ENCODE peak calls at places on chromosomes 1 and 21, in four cellular contexts. G is CD4-positive, alpha-beta T cell; U is PC-3; Z is IMR-90. I is an unnamed sample.

GRCh38 chr1:238892612-238893011 is 493.8 kb upstream of the CHRM3 start:
- DNase-seq in G (no peak), U (peak; percentile 96), Z (no peak), I (no peak)

GRCh38 chr1:61142726-61143500 is 60.6 kb downstream of the NFIA start:
- DNase-seq in G (no peak), U (peak; percentile 80), Z (no peak), I (no peak)

GRCh38 chr1:219792337-219793021 is 135.9 kb downstream of the SLC30A10 start:
- DNase-seq in G (no peak), U (no peak), Z (peak; percentile 75), I (peak; percentile 66)

GRCh38 chr1:82486969-82487368 is 686.2 kb downstream of the ADGRL2 start:
- DNase-seq in G (no peak), U (peak; percentile 26), Z (no peak), I (no peak)

GRCh38 chr1:23570001-23570691 is 10.8 kb upstream of the ID3 start:
- DNase-seq in G (no peak), U (no peak), Z (no peak), I (no peak)

GRCh38 chr1:218537131-218537904 is 192.2 kb downstream of the TGFB2 start:
- DNase-seq in G (no peak), U (peak; percentile 90), Z (peak; percentile 83), I (peak; percentile 54)

GRCh38 chr1:172149377-172149776 is 271.1 kb upstream of the C1orf105 start:
- DNase-seq in G (no peak), U (no peak), Z (peak; percentile 38), I (no peak)

GRCh38 chr1:213552045-213552444 is 435.7 kb upstream of the PROX1 start:
- DNase-seq in G (no peak), U (no peak), Z (no peak), I (no peak)

GRCh38 chr1:157993179-157994080 is at the start of gene KIRREL1:
- DNase-seq in G (no peak), U (peak; percentile 66), Z (peak; percentile 65), I (no peak)

GRCh38 chr1:206050655-206051235 is 2.2 kb upstream of the RHEX start:
- DNase-seq in G (no peak), U (peak; percentile 13), Z (peak; percentile 2), I (no peak)

GRCh38 chr1:147717706-147718097 is 42.7 kb downstream of the GJA5 start:
- DNase-seq in G (no peak), U (peak; percentile 47), Z (no peak), I (no peak)

GRCh38 chr1:172960454-172961208 is 90.1 kb downstream of the TNFSF18 start:
- DNase-seq in G (no peak), U (peak; percentile 54), Z (peak; percentile 87), I (no peak)

GRCh38 chr1:58162952-58163550 is 383.5 kb downstream of the OMA1 start:
- DNase-seq in G (no peak), U (peak; percentile 66), Z (peak; percentile 52), I (peak; percentile 37)

GRCh38 chr1:42431514-42431913 is 24.3 kb downstream of the ZMYND12 start:
- DNase-seq in G (no peak), U (peak; percentile 41), Z (no peak), I (no peak)

DNA sequence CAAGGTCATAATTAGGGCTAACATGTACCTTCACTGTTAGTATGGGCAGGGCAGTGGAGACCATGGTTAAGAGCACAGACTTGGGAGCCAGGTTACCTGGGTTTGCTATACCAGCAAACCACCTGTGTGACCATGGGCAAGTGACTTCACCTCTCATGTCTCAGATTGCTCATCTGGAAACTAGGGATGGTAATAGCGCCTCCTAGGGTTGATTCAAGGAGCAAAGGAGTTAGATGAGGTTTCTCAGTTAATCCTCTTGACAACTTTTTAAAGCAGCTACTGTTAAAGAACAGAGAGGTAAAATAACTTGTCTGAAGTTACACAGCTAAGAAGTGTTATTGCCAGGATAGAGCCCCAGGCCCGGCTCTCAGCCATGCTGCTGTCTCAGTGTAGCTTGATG is 790 bp upstream of the MATN1 start:
- DNase-seq in G (no peak), U (no peak), Z (no peak), I (no peak)
- TF ChIP-seq CTCF in G (peak; percentile 24), U (peak; percentile 53), Z (peak; percentile 16), I (peak; percentile 6)

DNA sequence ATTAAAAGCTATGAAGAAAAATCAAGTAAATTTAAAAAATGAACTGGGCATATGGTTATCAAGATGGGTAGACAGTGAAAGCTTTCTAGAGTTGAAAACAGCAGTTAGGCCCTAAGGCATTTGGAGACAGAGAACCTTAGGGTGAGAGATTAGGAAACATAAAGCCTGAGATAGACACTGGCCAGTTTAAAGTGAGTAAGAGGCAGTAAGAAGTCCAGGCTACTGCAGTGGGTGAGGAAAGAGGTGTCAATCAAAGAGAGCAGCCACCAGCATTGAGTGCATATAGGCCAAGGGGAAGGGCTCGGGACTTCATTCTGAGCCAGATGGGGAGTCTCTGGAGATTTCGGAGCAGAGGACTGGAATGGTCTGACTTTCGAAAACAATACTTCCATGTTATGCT is 1360.5 kb upstream of the ADGRL4 start:
- DNase-seq in G (no peak), U (no peak), Z (no peak), I (no peak)
- TF ChIP-seq CTCF in G (no peak), U (no peak), Z (no peak), I (no peak)

GRCh38 chr1:25621876-25622275 is 5.3 kb downstream of the MAN1C1 start:
- DNase-seq in G (no peak), U (no peak), Z (no peak), I (no peak)
- TF ChIP-seq CTCF in G (no peak), U (no peak), Z (no peak), I (no peak)

GRCh38 chr1:32892368-32893197 is 6.3 kb downstream of the HPCA start:
- DNase-seq in G (no peak), U (no peak), Z (no peak), I (no peak)
- TF ChIP-seq CTCF in G (no peak), U (no peak), Z (peak; percentile 70), I (peak; percentile 28)

GRCh38 chr1:167803358-167804217 is 81.8 kb downstream of the MPZL1 start:
- DNase-seq in G (peak; percentile 70), U (peak; percentile 98), Z (peak; percentile 95), I (peak; percentile 84)
- TF ChIP-seq CTCF in G (peak; percentile 95), U (peak; percentile 99), Z (peak; percentile 98), I (peak; percentile 98)

GRCh38 chr1:176957603-176958002 is 206.9 kb downstream of the ASTN1 start:
- DNase-seq in G (no peak), U (no peak), Z (no peak), I (no peak)

GRCh38 chr1:176950736-176951308 is 213.7 kb downstream of the ASTN1 start:
- DNase-seq in G (no peak), U (no peak), Z (no peak), I (no peak)

GRCh38 chr1:176959461-176959860 is 205.1 kb downstream of the ASTN1 start:
- DNase-seq in G (no peak), U (no peak), Z (no peak), I (no peak)

GRCh38 chr1:176949033-176949662 is 215.4 kb downstream of the ASTN1 start:
- DNase-seq in G (no peak), U (peak; percentile 54), Z (peak; percentile 24), I (no peak)

GRCh38 chr1:176954242-176954641 is 210.3 kb downstream of the ASTN1 start:
- DNase-seq in G (no peak), U (no peak), Z (no peak), I (no peak)
- TF ChIP-seq CTCF in G (no peak), U (peak; percentile 32), Z (no peak), I (no peak)

GRCh38 chr21:31781737-31782136 is 49.8 kb upstream of the SCAF4 start:
- DNase-seq in G (no peak), U (peak; percentile 20), Z (peak; percentile 53), I (no peak)

GRCh38 chr21:31777857-31778256 is 45.9 kb upstream of the SCAF4 start:
- DNase-seq in G (no peak), U (no peak), Z (no peak), I (no peak)

GRCh38 chr21:31786164-31786920 is 54.4 kb upstream of the SCAF4 start:
- DNase-seq in G (no peak), U (no peak), Z (no peak), I (no peak)

GRCh38 chr21:31780944-31781343 is 49.0 kb upstream of the SCAF4 start:
- DNase-seq in G (no peak), U (peak; percentile 72), Z (no peak), I (no peak)
- TF ChIP-seq CTCF in G (no peak), U (peak; percentile 75), Z (no peak), I (no peak)

GRCh38 chr1:70317087-70317486 is 37.4 kb downstream of the ANKRD13C start:
- DNase-seq in G (no peak), U (no peak), Z (no peak), I (no peak)

GRCh38 chr1:70318191-70318590 is 36.3 kb downstream of the ANKRD13C start:
- DNase-seq in G (no peak), U (no peak), Z (no peak), I (no peak)

GRCh38 chr1:70311369-70311768 is 43.2 kb downstream of the ANKRD13C start:
- DNase-seq in G (no peak), U (no peak), Z (no peak), I (no peak)

GRCh38 chr1:70315782-70316181 is 38.7 kb downstream of the ANKRD13C start:
- DNase-seq in G (no peak), U (no peak), Z (no peak), I (no peak)

GRCh38 chr1:70314706-70315304 is 39.7 kb downstream of the ANKRD13C start:
- DNase-seq in G (no peak), U (no peak), Z (no peak), I (no peak)
- TF ChIP-seq CTCF in G (no peak), U (no peak), Z (no peak), I (no peak)

GRCh38 chr1:19444399-19445021 is 40.8 kb downstream of the CAPZB start:
- DNase-seq in G (no peak), U (no peak), Z (no peak), I (no peak)

GRCh38 chr1:19443321-19443720 is 42.0 kb downstream of the CAPZB start:
- DNase-seq in G (no peak), U (no peak), Z (no peak), I (no peak)

GRCh38 chr1:19447550-19447949 is 37.8 kb downstream of the CAPZB start:
- DNase-seq in G (no peak), U (no peak), Z (no peak), I (no peak)

GRCh38 chr1:19448491-19449439 is 36.6 kb downstream of the CAPZB start:
- DNase-seq in G (no peak), U (peak; percentile 83), Z (peak; percentile 93), I (peak; percentile 88)

DNA sequence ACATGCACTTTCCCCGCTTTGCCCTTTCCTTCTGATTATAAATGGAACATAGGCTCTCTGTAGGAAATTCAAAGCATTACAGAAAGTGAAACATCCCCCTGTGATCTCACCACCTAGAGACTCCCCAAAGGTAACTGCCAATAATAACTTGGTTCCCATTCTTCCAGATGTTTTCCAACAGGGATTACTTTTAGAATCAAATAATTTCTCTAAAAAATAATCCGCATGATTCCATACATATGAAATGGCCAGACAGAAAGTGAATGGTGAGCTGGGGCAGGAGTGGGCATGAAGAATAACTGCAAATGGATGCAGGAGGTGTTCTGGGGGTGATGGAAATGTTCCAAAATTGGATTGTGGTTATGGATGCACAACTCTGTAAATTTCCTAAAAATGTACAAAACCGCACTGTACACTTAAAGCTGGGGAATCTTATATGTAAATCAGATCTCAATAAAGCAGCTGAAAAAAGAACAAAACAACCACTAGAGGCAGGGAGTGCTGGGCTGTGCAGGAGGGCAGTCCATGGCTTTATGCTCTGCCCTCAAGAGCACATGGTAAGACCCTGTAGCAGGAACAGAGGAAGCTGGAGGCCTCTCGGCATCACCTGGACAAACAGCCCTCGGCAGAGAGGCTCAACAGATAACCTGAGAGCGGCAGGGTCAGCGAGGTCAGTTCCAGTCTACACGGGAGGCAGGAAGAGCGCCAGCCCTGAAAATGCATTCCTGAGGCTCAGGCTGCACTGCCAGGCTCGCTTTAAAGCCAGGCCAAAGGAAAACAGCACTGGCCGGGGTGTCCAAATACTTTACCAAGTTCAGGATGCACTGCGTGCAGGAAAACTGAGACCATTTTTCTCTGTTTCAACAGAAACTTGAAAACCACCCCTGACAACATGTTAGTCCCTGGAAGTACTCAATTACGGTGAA is 39.7 kb downstream of the CAPZB start:
- DNase-seq in G (no peak), U (no peak), Z (no peak), I (no peak)
- TF ChIP-seq CTCF in G (peak; percentile 27), U (peak; percentile 36), Z (peak; percentile 26), I (peak; percentile 49)

I was measured in AG09309.